ENCODE peak calls at places on chromosomes 5 and 9, in five cellular contexts. O, P, M, W and T are unnamed samples. For H3K27me3 and H3K36me3, the result is how much of the 10 kb centered on the place peaks cover.

GRCh38 chr5:54514841-54515432 is 2.6 kb upstream of the SNX18 start:
- DNase-seq in M (peak), W (no peak), P (no peak), O (no peak), T (no peak)

GRCh38 chr5:96023518-96023917 is 61.9 kb upstream of the ELL2 start:
- DNase-seq in M (no peak), W (peak), P (no peak), O (no peak), T (no peak)

GRCh38 chr5:8981496-8981895 is 564.4 kb downstream of the SEMA5A start:
- DNase-seq in M (peak), P (no peak), O (no peak), W (peak), T (no peak)

GRCh38 chr5:179700401-179700918 is 1.7 kb downstream of the CANX start:
- DNase-seq in P (peak), W (peak), O (no peak), M (peak), T (no peak)

GRCh38 chr5:87169300-87169991 is 98.2 kb upstream of the RASA1 start:
- DNase-seq in O (no peak), W (peak), P (no peak), M (no peak), T (no peak)

GRCh38 chr5:148457183-148457620 is 73.4 kb downstream of the FBXO38 start:
- DNase-seq in W (peak), O (no peak), P (peak), M (no peak), T (no peak)

GRCh38 chr5:160534125-160534524 is 112.5 kb downstream of the PTTG1 start:
- DNase-seq in O (no peak), M (no peak), W (no peak), P (no peak), T (no peak)

GRCh38 chr9:81649475-81649874 is 39.9 kb downstream of the TLE1 start:
- DNase-seq in M (no peak), W (no peak), P (peak), O (no peak), T (no peak)

GRCh38 chr9:135570456-135570855 is 8.9 kb downstream of the PAEP start:
- DNase-seq in P (no peak), M (no peak), W (no peak), O (no peak), T (no peak)

GRCh38 chr5:39062530-39062929 is 11.7 kb downstream of the RICTOR start:
- DNase-seq in O (no peak), M (no peak), P (no peak), W (no peak), T (no peak)

GRCh38 chr5:41083306-41083705 is 12.2 kb upstream of the MROH2B start:
- DNase-seq in P (peak), M (no peak), W (no peak), O (no peak), T (no peak)

GRCh38 chr9:19969721-19970120 is 180.9 kb upstream of the SLC24A2 start:
- DNase-seq in W (peak), O (no peak), P (no peak), M (no peak), T (no peak)

GRCh38 chr5:92019376-92019990 is 636.4 kb upstream of the ARRDC3 start:
- DNase-seq in W (peak), P (no peak), O (peak), M (peak), T (no peak)

GRCh38 chr9:130042406-130042930 is 521 bp downstream of the FNBP1 start:
- DNase-seq in P (peak), W (no peak), M (no peak), O (no peak), T (no peak)

GRCh38 chr9:35510366-35510744 is 20.4 kb downstream of the RUSC2 start:
- DNase-seq in W (no peak), M (no peak), O (no peak), P (no peak), T (no peak)

GRCh38 chr9:35510745-35511428 is 21.0 kb downstream of the RUSC2 start:
- DNase-seq in O (peak), W (peak), P (no peak), M (peak), T (no peak)

GRCh38 chr9:35515766-35516165 is 25.9 kb downstream of the RUSC2 start:
- DNase-seq in W (peak), O (no peak), M (no peak), P (no peak), T (no peak)

GRCh38 chr9:35508069-35508468 is 18.2 kb downstream of the RUSC2 start:
- DNase-seq in M (no peak), W (no peak), O (no peak), P (no peak), T (no peak)

GRCh38 chr9:35511453-35511852 is 21.5 kb downstream of the RUSC2 start:
- DNase-seq in O (no peak), W (no peak), M (no peak), P (no peak), T (no peak)
- H3K27me3 ChIP-seq in O (under half), W (under half), M (under half), P (under half), T (under half)

GRCh38 chr9:128532581-128532980 is 19.8 kb upstream of the SPTAN1 start:
- DNase-seq in M (no peak), O (no peak), W (no peak), P (no peak), T (no peak)
- H3K36me3 ChIP-seq in M (under half), O (under half), W (under half), P (under half), T (under half)

GRCh38 chr9:97501177-97501971 is at the start of gene TMOD1:
- DNase-seq in M (no peak), P (peak), W (no peak), O (peak), T (no peak)

GRCh38 chr9:97500765-97501176 is 695 bp upstream of the TMOD1 start:
- DNase-seq in W (no peak), P (no peak), M (no peak), O (no peak), T (no peak)

GRCh38 chr9:97502222-97502983 is 937 bp downstream of the TMOD1 start:
- DNase-seq in W (no peak), P (peak), M (no peak), O (no peak), T (no peak)

GRCh38 chr9:97501972-97502221 is 431 bp downstream of the TMOD1 start:
- DNase-seq in W (no peak), M (no peak), O (no peak), P (peak), T (no peak)

DNA sequence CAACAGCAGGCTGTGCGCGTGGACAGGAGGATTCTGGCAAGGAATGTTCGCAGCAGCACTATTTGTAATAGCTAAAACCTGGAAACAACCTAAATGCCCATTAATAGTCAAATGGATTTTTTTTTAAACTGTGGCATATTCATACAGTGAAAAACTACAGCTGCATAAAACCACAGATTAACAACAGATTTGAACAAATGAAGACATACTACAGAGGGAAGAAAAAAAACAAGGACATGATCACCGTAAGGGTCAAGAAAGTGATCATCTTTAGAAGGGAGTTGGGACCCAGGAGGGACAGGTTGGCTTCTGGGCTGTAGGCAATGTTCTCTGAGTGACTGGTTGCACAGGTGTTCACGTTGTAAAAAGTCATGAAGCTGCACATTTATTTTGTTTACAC is 1.2 kb upstream of the TMOD1 start:
- DNase-seq in M (no peak), W (no peak), O (no peak), P (no peak), T (no peak)
- H3K27me3 ChIP-seq in M (under half), W (under half), O (under half), P (half or more), T (under half)

DNA sequence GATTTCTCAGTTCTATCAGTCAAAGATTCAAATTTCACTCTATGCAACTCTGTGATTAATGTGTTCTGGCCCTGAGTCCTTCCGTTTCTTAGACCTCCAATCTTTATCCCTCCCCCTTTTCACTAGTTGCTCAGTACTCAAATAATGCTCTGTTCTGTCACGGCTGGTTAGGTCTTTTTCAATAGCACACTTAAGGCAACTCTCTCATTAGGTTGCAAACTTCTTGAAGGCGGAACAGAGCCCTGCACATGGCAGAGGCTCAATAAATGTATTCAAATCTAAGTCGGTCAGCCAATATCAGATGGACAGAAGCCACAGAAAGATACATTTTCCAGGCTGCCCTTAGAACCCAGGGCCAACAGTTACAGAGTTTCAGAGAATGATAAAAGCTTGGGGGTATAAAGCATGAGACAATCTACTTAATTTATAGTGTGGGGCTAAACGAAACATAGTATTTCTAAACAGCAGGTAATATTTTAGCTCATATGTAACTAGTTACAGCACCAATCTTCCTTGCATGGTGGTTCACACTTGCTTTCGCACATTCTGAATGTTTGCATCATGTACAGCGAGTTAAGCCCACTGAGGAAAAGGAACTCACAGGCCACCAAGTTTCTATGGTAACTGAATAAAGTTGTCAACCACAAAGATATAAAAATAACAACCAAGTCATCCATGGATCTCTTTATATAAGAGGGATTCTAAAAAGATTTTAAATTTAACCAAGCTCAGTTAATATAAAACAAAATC is 67.1 kb upstream of the GOLPH3 start:
- DNase-seq in O (no peak), W (no peak), M (no peak), P (no peak), T (no peak)
- H3K36me3 ChIP-seq in O (under half), W (under half), M (under half), P (under half), T (under half)

DNA sequence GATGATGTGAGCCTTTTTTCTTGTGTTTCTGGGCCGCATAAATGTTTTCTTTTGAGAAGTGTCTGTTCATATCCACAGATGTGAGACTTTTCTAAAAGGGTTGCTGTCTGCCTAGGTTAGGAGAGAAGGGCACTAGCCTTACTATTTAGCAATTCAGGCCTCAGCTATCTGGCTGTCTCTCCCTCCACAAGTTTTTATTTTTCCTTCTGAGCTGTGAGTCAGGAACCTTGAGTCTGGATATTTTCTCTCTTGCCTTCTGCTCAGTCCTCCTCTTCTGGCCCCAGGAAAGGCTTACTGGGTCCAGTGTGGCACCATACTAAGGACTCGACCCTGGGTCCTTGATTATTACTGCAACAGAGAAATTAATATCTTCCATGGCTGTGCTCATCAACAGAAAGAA is 187.6 kb downstream of the CSNK1G3 start:
- DNase-seq in O (no peak), P (no peak), M (no peak), W (no peak), T (no peak)
- H3K27me3 ChIP-seq in O (under half), P (under half), M (under half), W (under half), T (under half)

DNA sequence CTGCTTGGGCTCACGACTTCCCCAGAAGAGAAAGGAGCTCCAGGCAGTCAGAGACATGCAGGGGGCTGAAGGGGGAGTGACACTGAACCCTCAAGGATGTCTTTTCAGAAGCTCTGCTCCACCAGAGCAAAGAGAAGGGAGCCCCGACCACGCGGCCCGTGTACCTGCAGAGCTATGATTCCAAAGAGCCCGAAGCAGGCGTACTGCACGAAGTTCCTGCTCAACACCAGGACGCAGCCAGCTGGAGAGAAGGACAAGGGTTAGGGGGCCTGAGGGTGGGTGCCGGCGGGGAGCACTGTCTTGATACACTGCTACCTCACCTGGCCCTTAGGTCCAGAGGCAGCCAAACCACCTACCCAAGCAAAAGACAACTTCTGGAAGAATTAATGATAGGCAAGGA is 9.4 kb downstream of the SURF4 start:
- DNase-seq in M (no peak), P (no peak), W (no peak), O (no peak), T (no peak)
- H3K36me3 ChIP-seq in M (half or more), P (under half), W (under half), O (half or more), T (under half)

DNA sequence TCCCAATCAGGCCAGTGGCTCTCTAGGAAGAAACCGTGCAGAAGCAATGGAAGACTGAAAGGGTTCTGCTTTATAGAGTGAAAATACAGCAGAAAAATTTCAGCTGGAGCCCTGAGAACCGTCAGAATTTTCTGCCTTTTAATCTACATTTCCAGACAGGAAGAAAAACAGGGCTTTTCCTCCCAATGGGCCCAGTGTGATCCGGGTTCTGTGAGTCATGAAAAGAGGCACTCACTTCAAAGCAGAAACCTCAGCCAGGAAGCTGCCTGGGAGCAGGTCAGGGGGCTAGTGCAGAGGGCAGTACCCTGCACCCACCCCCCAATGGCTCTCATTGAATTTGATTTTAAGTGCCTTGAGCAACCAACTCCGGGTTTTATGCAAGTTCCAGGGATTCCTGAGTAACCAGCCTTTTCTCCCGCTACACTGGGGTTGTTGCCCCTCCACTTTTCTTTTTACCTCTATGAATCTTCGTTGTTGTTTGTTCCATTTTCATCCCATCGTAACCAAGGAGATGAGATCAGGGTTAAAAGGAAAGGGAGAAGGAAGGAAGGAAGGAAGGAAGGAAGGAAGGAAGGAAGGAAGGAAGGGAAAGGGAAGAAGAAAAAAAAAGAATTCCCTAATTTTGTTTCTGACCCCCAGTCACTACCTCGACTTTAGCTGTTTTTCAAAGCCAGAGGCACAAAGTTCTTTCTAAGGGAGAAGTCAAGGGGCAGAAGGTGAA is 1.3 kb downstream of the BARHL1 start:
- DNase-seq in P (peak), O (no peak), W (no peak), M (no peak), T (no peak)
- H3K27me3 ChIP-seq in P (half or more), O (under half), W (half or more), M (half or more), T (half or more)

GRCh38 chr5:126511961-126512360 is 83.1 kb downstream of the ALDH7A1 start:
- DNase-seq in O (no peak), W (no peak), M (no peak), P (no peak), T (no peak)
- H3K36me3 ChIP-seq in O (under half), W (under half), M (under half), P (under half), T (under half)

GRCh38 chr5:170573119-170573518 is 69.3 kb downstream of the KCNIP1 start:
- DNase-seq in P (peak), O (no peak), M (no peak), W (no peak), T (no peak)

GRCh38 chr5:170572453-170572852 is 68.6 kb downstream of the KCNIP1 start:
- DNase-seq in O (no peak), P (no peak), M (no peak), W (peak), T (no peak)

GRCh38 chr5:170571331-170571731 is 67.5 kb downstream of the KCNIP1 start:
- DNase-seq in W (peak), M (peak), O (no peak), P (peak), T (no peak)

GRCh38 chr5:170571885-170572284 is 68.1 kb downstream of the KCNIP1 start:
- DNase-seq in W (peak), O (no peak), P (no peak), M (no peak), T (no peak)

GRCh38 chr5:170573660-170574059 is 69.8 kb downstream of the KCNIP1 start:
- DNase-seq in W (no peak), O (no peak), M (no peak), P (no peak), T (no peak)
- H3K27me3 ChIP-seq in W (under half), O (half or more), M (under half), P (under half), T (under half)

DNA sequence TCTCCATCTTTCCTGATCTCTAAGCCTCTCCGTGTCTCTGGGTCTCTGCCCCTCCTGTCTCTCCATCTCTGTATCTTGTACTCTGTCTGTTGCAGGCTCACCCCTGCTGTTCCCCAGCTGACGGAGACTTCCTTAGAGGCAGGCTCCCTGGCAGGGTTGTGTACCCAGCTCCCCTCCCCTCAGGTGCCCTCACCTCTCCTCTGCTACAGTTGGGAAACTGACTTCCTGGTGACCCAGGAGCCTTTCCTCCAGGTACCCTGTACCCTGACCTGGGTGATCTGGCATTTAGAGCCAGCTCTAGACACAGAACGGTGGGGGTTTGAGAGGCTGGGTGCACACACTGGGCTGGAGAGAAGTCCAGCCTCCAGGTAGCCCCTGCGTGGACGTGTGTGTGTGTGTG is 37.7 kb downstream of the CXXC5 start:
- DNase-seq in O (no peak), W (no peak), P (no peak), M (no peak), T (no peak)
- H3K36me3 ChIP-seq in O (under half), W (under half), P (under half), M (under half), T (under half)